ENCODE peak calls at places on chromosome 5, in four cellular contexts. C is stimulated activated CD8-positive, alpha-beta memory T cell treated with anti-CD3 and anti-CD28 coated beads, Interleukin-4, amount 100 ng/mL, for 1 hour; L is EH; D is sciatic nerve. O is an unnamed sample.

GRCh38 chr5:44089419-44090125 is 299.6 kb downstream of the FGF10 start:
- DNase-seq in L (no peak), C (no peak), D (no peak), O (no peak)

GRCh38 chr5:35954175-35954574 is 15.8 kb upstream of the CAPSL start:
- DNase-seq in L (no peak), C (no peak), D (no peak), O (no peak)

GRCh38 chr5:118195215-118195614 is 793.1 kb downstream of the DTWD2 start:
- DNase-seq in D (no peak), C (no peak), L (no peak), O (no peak)

GRCh38 chr5:1078851-1079250 is 33.0 kb downstream of the SLC12A7 start:
- DNase-seq in L (no peak), D (no peak), C (no peak), O (no peak)

GRCh38 chr5:94693043-94693822 is 74.8 kb downstream of the SLF1 start:
- DNase-seq in D (no peak), L (peak; percentile 93), C (no peak), O (peak; percentile 95)

GRCh38 chr5:71830626-71831539 is 111.8 kb downstream of the CARTPT start:
- DNase-seq in L (peak; percentile 92), C (no peak), D (peak; percentile 80), O (peak; percentile 67)

GRCh38 chr5:67453526-67453925 is 256.9 kb upstream of the CD180 start:
- DNase-seq in C (no peak), D (no peak), L (peak; percentile 79), O (no peak)

GRCh38 chr5:37247036-37247435 is 2.1 kb downstream of the CPLANE1 start:
- DNase-seq in C (no peak), L (peak; percentile 6), D (no peak), O (no peak)

GRCh38 chr5:32326216-32326772 is 13.6 kb upstream of the MTMR12 start:
- DNase-seq in C (no peak), L (peak; percentile 53), D (no peak), O (peak; percentile 76)

GRCh38 chr5:171469336-171469735 is 49.9 kb downstream of the FGF18 start:
- DNase-seq in L (no peak), D (no peak), C (no peak), O (no peak)

GRCh38 chr5:21931076-21931475 is 922.1 kb downstream of the CDH12 start:
- DNase-seq in D (no peak), L (no peak), C (no peak), O (no peak)

GRCh38 chr5:56409331-56410190 is 176.4 kb upstream of the ANKRD55 start:
- DNase-seq in L (peak; percentile 78), D (no peak), C (no peak), O (peak; percentile 78)

GRCh38 chr5:12772276-12772675 is 868.0 kb upstream of the CTNND2 start:
- DNase-seq in L (no peak), D (no peak), C (no peak), O (peak; percentile 35)

GRCh38 chr5:34915139-34915855 is at the start of the genes BRIX1 and RAD1:
- DNase-seq in L (peak; percentile 97), C (peak; percentile 86), D (peak; percentile 97), O (peak; percentile 98)

GRCh38 chr5:2848634-2849033 is 97.2 kb upstream of the IRX2 start:
- DNase-seq in L (peak; percentile 6), D (no peak), C (no peak), O (no peak)

GRCh38 chr5:78005021-78005785 is 229.1 kb upstream of the TBCA start:
- DNase-seq in L (peak; percentile 65), C (no peak), D (no peak), O (peak; percentile 87)

GRCh38 chr5:180390441-180391190 is 37.5 kb upstream of the GFPT2 start:
- DNase-seq in L (no peak), D (peak; percentile 49), C (no peak), O (no peak)

GRCh38 chr5:30113542-30113941 is 1079.9 kb upstream of the CDH6 start:
- DNase-seq in D (no peak), C (no peak), L (no peak), O (no peak)

GRCh38 chr5:123094919-123095693 is 6.1 kb downstream of the PRDM6 start:
- DNase-seq in C (no peak), D (no peak), L (no peak), O (no peak)

GRCh38 chr5:78972654-78973428 is 12.3 kb downstream of the ARSB start:
- DNase-seq in C (no peak), D (no peak), L (peak; percentile 76), O (no peak)

GRCh38 chr5:36982146-36982545 is 105.6 kb downstream of the NIPBL start:
- DNase-seq in L (peak; percentile 27), C (no peak), D (no peak), O (peak; percentile 87)

GRCh38 chr5:178285399-178286225 is 53.0 kb upstream of the PHYKPL start:
- DNase-seq in L (no peak), C (no peak), D (no peak), O (no peak)

GRCh38 chr5:127564002-127564769 is 46.7 kb downstream of the PRRC1 start:
- DNase-seq in D (no peak), L (peak; percentile 65), C (peak; percentile 26), O (peak; percentile 64)

GRCh38 chr5:122180146-122180712 is 50.9 kb downstream of the ZNF474 start:
- DNase-seq in D (no peak), C (no peak), L (no peak), O (no peak)

GRCh38 chr5:139689631-139690384 is 41.7 kb downstream of the CXXC5 start:
- DNase-seq in L (peak; percentile 50), C (no peak), D (no peak), O (peak; percentile 57)

GRCh38 chr5:76684756-76685594 is 31.0 kb upstream of the F2R start:
- DNase-seq in C (no peak), D (no peak), L (peak; percentile 39), O (no peak)

GRCh38 chr5:143488372-143488771 is 84.9 kb upstream of the NR3C1 start:
- DNase-seq in L (no peak), D (no peak), C (no peak), O (no peak)

GRCh38 chr5:131589510-131590348 is 45.3 kb downstream of the RAPGEF6 start:
- DNase-seq in D (no peak), C (no peak), L (peak; percentile 70), O (peak; percentile 71)

GRCh38 chr5:29744618-29745017 is 1448.9 kb upstream of the CDH6 start:
- DNase-seq in L (no peak), D (no peak), C (no peak), O (no peak)

GRCh38 chr5:32522429-32523143 is 62.8 kb upstream of the SUB1 start:
- DNase-seq in D (no peak), C (no peak), L (peak; percentile 90), O (peak; percentile 93)

GRCh38 chr5:132457371-132458225 is 33.0 kb downstream of the IRF1 start:
- DNase-seq in D (peak; percentile 52), L (peak; percentile 88), C (no peak), O (peak; percentile 84)

GRCh38 chr5:63923914-63924313 is 38.3 kb downstream of the HTR1A start:
- DNase-seq in L (no peak), C (no peak), D (no peak), O (no peak)

GRCh38 chr5:5017827-5018559 is 122.1 kb upstream of the ADAMTS16 start:
- DNase-seq in L (peak; percentile 90), D (no peak), C (no peak), O (peak; percentile 68)

GRCh38 chr5:116773926-116774325 is 199.3 kb upstream of the SEMA6A start:
- DNase-seq in C (no peak), L (no peak), D (no peak), O (no peak)

O was measured in ELR.